ENCODE peak calls at places on chromosomes 4 and X, in ten cellular contexts. I is Karpas-422, L is psoas muscle, S is AG04450, B is breast epithelium, K is hepatocyte, A is HCT116, Z is IMR-90, M is upper lobe of right lung, Y is neural progenitor cell. D is an unnamed sample. For H3K27me3, the result is how much of the 10 kb centered on the place peaks cover.

GRCh38 chrX:16807976-16808542 is 21.8 kb downstream of the TXLNG start:
- DNase-seq in Y (no peak), K (peak), L (no peak), Z (peak), S (peak), A (no peak), I (no peak), M (no peak), B (no peak), D (no peak)

GRCh38 chr4:69689530-69690111 is 36.6 kb upstream of the UGT2A1 start:
- DNase-seq in L (no peak), A (peak), K (peak), M (no peak), B (no peak), I (peak), S (peak), Y (peak), Z (peak), D (no peak)

GRCh38 chr4:41418444-41418843 is 119.5 kb upstream of the LIMCH1 start:
- DNase-seq in S (no peak), K (no peak), B (peak), M (no peak), A (no peak), I (no peak), Y (peak), L (peak), Z (peak), D (peak)

GRCh38 chrX:23699636-23700194 is 32.4 kb downstream of the PRDX4 start:
- DNase-seq in M (no peak), A (no peak), L (no peak), I (peak), Y (peak), Z (peak), B (no peak), K (peak), S (no peak), D (no peak)

GRCh38 chr4:111773858-111774257 is 371.4 kb upstream of the FAM241A start:
- DNase-seq in Z (no peak), I (no peak), K (peak), A (no peak), M (no peak), B (no peak), L (no peak), Y (no peak), S (no peak), D (no peak)

GRCh38 chr4:61890321-61890720 is 690.2 kb downstream of the ADGRL3 start:
- DNase-seq in L (no peak), Z (no peak), B (no peak), M (no peak), A (no peak), I (no peak), Y (no peak), S (no peak), K (no peak), D (no peak)

GRCh38 chr4:101500742-101501141 is 153.4 kb upstream of the PPP3CA start:
- DNase-seq in S (no peak), B (no peak), Z (no peak), K (no peak), A (no peak), I (no peak), L (no peak), M (no peak), Y (no peak), D (no peak)

GRCh38 chr4:76658231-76659102 is 223.4 kb downstream of the SHROOM3 start:
- DNase-seq in M (no peak), Y (no peak), S (peak), B (no peak), I (no peak), L (no peak), Z (peak), A (no peak), K (no peak), D (no peak)

GRCh38 chr4:47561331-47561730 is 76.3 kb downstream of the ATP10D start:
- DNase-seq in I (no peak), S (no peak), A (no peak), K (peak), B (no peak), L (no peak), M (no peak), Z (no peak), Y (no peak), D (no peak)

GRCh38 chr4:77002321-77002720 is 52.8 kb downstream of the SEPTIN11 start:
- DNase-seq in Z (peak), S (no peak), Y (no peak), I (no peak), K (no peak), B (no peak), A (no peak), M (no peak), L (no peak), D (no peak)

GRCh38 chr4:106344324-106344970 is 24.1 kb downstream of the GIMD1 start:
- DNase-seq in A (no peak), K (no peak), I (no peak), Z (peak), M (no peak), Y (no peak), L (no peak), B (no peak), S (peak), D (no peak)

GRCh38 chrX:154004315-154004714 is 15.4 kb downstream of the IRAK1 start:
- DNase-seq in Y (no peak), M (no peak), Z (no peak), A (no peak), S (no peak), B (no peak), K (no peak), L (peak), I (no peak), D (no peak)

GRCh38 chr4:113974467-113974866 is 5.0 kb downstream of the ARSJ start:
- DNase-seq in I (no peak), M (no peak), B (no peak), Y (no peak), K (no peak), L (no peak), A (no peak), Z (no peak), S (no peak), D (no peak)

GRCh38 chr4:23384741-23385140 is 505.1 kb downstream of the PPARGC1A start:
- DNase-seq in L (no peak), K (no peak), Y (no peak), Z (peak), I (no peak), A (no peak), M (no peak), B (no peak), S (no peak), D (no peak)

GRCh38 chrX:103220511-103221406 is 5.9 kb downstream of the BEX4 start:
- DNase-seq in I (no peak), B (no peak), Y (no peak), K (no peak), M (peak), A (no peak), S (no peak), Z (no peak), L (no peak), D (no peak)

GRCh38 chr4:25078523-25078922 is 47.8 kb upstream of the LGI2 start:
- DNase-seq in A (no peak), I (no peak), S (no peak), M (no peak), K (no peak), L (no peak), Z (no peak), B (no peak), Y (no peak), D (no peak)

GRCh38 chrX:12610079-12610478 is 181.1 kb upstream of the PRPS2 start:
- DNase-seq in L (no peak), M (no peak), K (no peak), Z (peak), Y (no peak), A (no peak), B (no peak), I (no peak), S (peak), D (no peak)

GRCh38 chr4:146490106-146490505 is 31.6 kb downstream of the SLC10A7 start:
- DNase-seq in L (no peak), Z (no peak), S (no peak), Y (no peak), I (no peak), A (no peak), K (no peak), B (no peak), M (no peak), D (no peak)

GRCh38 chr4:79700356-79700755 is 292.3 kb upstream of the GK2 start:
- DNase-seq in M (no peak), L (no peak), A (no peak), K (no peak), Z (no peak), Y (no peak), I (no peak), B (no peak), S (no peak), D (no peak)

GRCh38 chr4:169189372-169189771 is 81.4 kb downstream of the SH3RF1 start:
- DNase-seq in L (no peak), K (no peak), I (no peak), Y (no peak), S (no peak), M (no peak), B (no peak), Z (no peak), A (no peak), D (no peak)

GRCh38 chr4:162209706-162210105 is 45.9 kb upstream of the FSTL5 start:
- DNase-seq in K (no peak), B (no peak), L (no peak), Y (no peak), I (no peak), S (no peak), M (no peak), A (no peak), Z (no peak), D (no peak)

GRCh38 chr4:11669156-11669555 is 240.5 kb upstream of the HS3ST1 start:
- DNase-seq in Y (no peak), M (no peak), Z (peak), S (no peak), A (no peak), L (no peak), K (no peak), I (no peak), B (no peak), D (no peak)

GRCh38 chr4:8817813-8818062 is 53.9 kb downstream of the HMX1 start:
- DNase-seq in B (no peak), K (no peak), Z (no peak), I (no peak), A (no peak), S (no peak), L (peak), Y (no peak), M (peak), D (no peak)

GRCh38 chrX:71809886-71810285 is 46.7 kb downstream of the CXorf49B start:
- DNase-seq in Y (no peak), B (no peak), A (no peak), Z (no peak), K (no peak), L (no peak), S (no peak), M (no peak), I (no peak), D (no peak)

GRCh38 chrX:134718329-134719317 is 60.4 kb upstream of the PLAC1 start:
- DNase-seq in K (peak), S (peak), A (peak), M (peak), I (no peak), L (peak), Y (no peak), B (peak), Z (peak), D (no peak)

GRCh38 chrX:45445745-45446412 is 245.2 kb upstream of the DIPK2B start:
- DNase-seq in L (no peak), Z (peak), M (no peak), A (peak), K (peak), I (no peak), S (no peak), Y (no peak), B (no peak), D (no peak)

GRCh38 chr4:128787509-128788311 is 21.8 kb upstream of the JADE1 start:
- DNase-seq in Y (no peak), S (no peak), L (no peak), B (no peak), A (no peak), K (no peak), I (no peak), M (no peak), Z (peak), D (no peak)

GRCh38 chr4:14871676-14872430 is 130.4 kb upstream of the CPEB2 start:
- DNase-seq in I (peak), L (no peak), K (no peak), B (no peak), Y (peak), M (peak), A (peak), S (no peak), Z (no peak), D (no peak)

GRCh38 chrX:39966186-39966585 is 131.6 kb downstream of the BCOR start:
- DNase-seq in Y (no peak), B (no peak), A (no peak), M (no peak), Z (peak), K (no peak), S (no peak), I (no peak), L (no peak), D (no peak)

GRCh38 chr4:185761352-185762235 is 50.4 kb downstream of the SORBS2 start:
- DNase-seq in I (no peak), B (no peak), K (no peak), L (no peak), Z (no peak), Y (no peak), S (no peak), A (no peak), M (no peak), D (no peak)

GRCh38 chr4:10005632-10006031 is 15.7 kb downstream of the SLC2A9 start:
- DNase-seq in K (no peak), I (no peak), Y (no peak), L (no peak), S (no peak), A (no peak), M (no peak), Z (no peak), B (no peak), D (no peak)

GRCh38 chr4:133969202-133969873 is 232.3 kb downstream of the PABPC4L start:
- DNase-seq in I (no peak), M (no peak), A (no peak), Y (no peak), Z (peak), L (no peak), S (peak), K (peak), B (no peak), D (no peak)

GRCh38 chr4:111847256-111848108 is 297.8 kb upstream of the FAM241A start:
- DNase-seq in Y (peak), L (no peak), M (no peak), S (no peak), A (no peak), B (no peak), K (peak), I (no peak), Z (no peak), D (no peak)

GRCh38 chr4:130995988-130996387 is 1900.0 kb downstream of the C4orf33 start:
- DNase-seq in L (no peak), I (no peak), S (no peak), Z (no peak), M (no peak), A (no peak), Y (no peak), B (no peak), K (no peak), D (no peak)

GRCh38 chr4:100882661-100883060 is 364.8 kb upstream of the EMCN start:
- DNase-seq in I (no peak), Z (no peak), K (no peak), L (no peak), B (no peak), A (no peak), Y (no peak), S (no peak), M (no peak), D (no peak)

GRCh38 chr4:118826723-118827444 is 9.0 kb downstream of the SEC24D start:
- DNase-seq in S (no peak), B (no peak), A (no peak), M (no peak), Z (no peak), L (no peak), I (no peak), Y (no peak), K (no peak), D (no peak)

GRCh38 chr4:103443324-103443723 is 245.2 kb upstream of the CENPE start:
- DNase-seq in M (no peak), B (no peak), Y (no peak), K (peak), Z (no peak), I (no peak), A (peak), S (no peak), L (no peak), D (no peak)

GRCh38 chr4:145501051-145501660 is 19.5 kb downstream of the SMAD1 start:
- DNase-seq in K (no peak), A (no peak), I (no peak), Z (no peak), B (no peak), S (no peak), L (no peak), Y (no peak), M (no peak), D (no peak)

GRCh38 chrX:19344661-19345060 is 934 bp downstream of the PDHA1 start:
- DNase-seq in S (no peak), M (no peak), Z (no peak), L (no peak), K (no peak), Y (no peak), I (peak), B (no peak), A (no peak), D (no peak)
- H3K4me3 ChIP-seq in S (peak), M (peak), Z (peak), L (peak), K (peak), Y (peak), I (peak), B (peak), A (peak), D (peak)

GRCh38 chr4:149765630-149766029 is 50.0 kb downstream of the IQCM start:
- DNase-seq in M (no peak), K (no peak), L (no peak), I (no peak), Y (no peak), S (no peak), B (no peak), A (peak), Z (peak), D (no peak)

GRCh38 chr4:149766135-149766534 is 49.5 kb downstream of the IQCM start:
- DNase-seq in L (no peak), Y (no peak), B (no peak), M (no peak), Z (no peak), I (no peak), S (no peak), A (no peak), K (no peak), D (no peak)

DNA sequence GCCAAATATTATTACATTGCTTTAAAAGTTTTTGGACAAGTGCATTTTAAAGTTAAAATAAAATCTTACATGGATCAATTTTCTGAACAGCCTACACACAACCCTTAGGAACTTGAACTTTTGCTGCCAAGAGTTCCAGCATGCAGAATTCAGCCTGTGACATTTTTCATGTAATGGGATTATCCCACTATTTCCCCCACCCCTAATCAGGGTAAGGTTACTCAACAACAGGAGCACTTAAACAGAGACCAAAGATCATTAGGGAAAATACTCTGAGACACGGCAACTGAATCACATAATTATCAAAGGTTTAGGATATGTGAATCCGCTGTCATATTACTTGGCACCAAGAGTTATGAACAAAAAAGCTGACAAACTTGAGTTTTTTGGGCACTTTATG is 47.2 kb downstream of the IQCM start:
- DNase-seq in A (no peak), Y (no peak), B (no peak), K (no peak), M (no peak), L (no peak), Z (no peak), S (no peak), I (no peak), D (no peak)
- H3K27ac ChIP-seq in A (no peak), Y (no peak), B (no peak), K (no peak), M (no peak), L (no peak), Z (no peak), S (no peak), I (no peak), D (no peak)

GRCh38 chr4:139275281-139275735 is 4.7 kb downstream of the MGARP start:
- DNase-seq in Z (no peak), K (no peak), S (no peak), B (no peak), I (no peak), A (no peak), L (no peak), M (no peak), Y (no peak), D (no peak)
- H3K27me3 ChIP-seq in Z (under half), K (under half), S (under half), B (under half), I (under half), A (under half), L (under half), M (under half), Y (under half), D (under half)

GRCh38 chr4:13524504-13525243 is 19.6 kb downstream of the NKX3-2 start:
- DNase-seq in M (no peak), Z (peak), L (no peak), Y (no peak), A (no peak), I (no peak), B (no peak), K (no peak), S (no peak), D (no peak)
- H3K4me3 ChIP-seq in M (no peak), Z (no peak), L (no peak), Y (no peak), A (no peak), I (no peak), B (no peak), K (no peak), S (no peak), D (no peak)

GRCh38 chr4:37985730-37986275 is 25.6 kb downstream of the PTTG2 start:
- DNase-seq in I (no peak), L (no peak), M (no peak), Y (no peak), B (no peak), K (no peak), S (no peak), Z (no peak), A (no peak), D (no peak)
- H3K27ac ChIP-seq in I (no peak), L (no peak), M (no peak), Y (no peak), B (no peak), K (no peak), S (no peak), Z (no peak), A (no peak), D (no peak)